ENCODE peak calls at places on chromosomes 13 and 19, in four cellular contexts. L, X, Z and K are unnamed samples. For H3K36me3, the result is how much of the 10 kb centered on the place peaks cover.

GRCh38 chr13:23472189-23472588 is 38.7 kb upstream of the SACS start:
- DNase-seq in L (no peak), X (no peak), Z (no peak), K (peak)

GRCh38 chr19:5130371-5131030 is 161.6 kb downstream of the KDM4B start:
- DNase-seq in L (no peak), X (no peak), Z (no peak), K (no peak)

GRCh38 chr19:5519076-5519475 is 48.7 kb downstream of the TINCR start:
- DNase-seq in L (no peak), X (no peak), Z (no peak), K (no peak)

GRCh38 chr13:66835040-66835628 is 395.0 kb downstream of the PCDH9 start:
- DNase-seq in L (peak), X (peak), Z (no peak), K (peak)

GRCh38 chr13:23928985-23929384 is 31.7 kb upstream of the C1QTNF9B start:
- DNase-seq in L (peak), X (peak), Z (peak), K (peak)

GRCh38 chr19:38883286-38883685 is 5.2 kb upstream of the RINL start:
- DNase-seq in L (no peak), X (no peak), Z (no peak), K (no peak)

GRCh38 chr19:2045501-2046045 is 5.5 kb downstream of the MKNK2 start:
- DNase-seq in L (no peak), X (no peak), Z (no peak), K (no peak)

GRCh38 chr19:54653181-54653809 is 9.5 kb upstream of the LILRB4 start:
- DNase-seq in L (peak), X (peak), Z (peak), K (peak)

GRCh38 chr13:64925284-64925683 is 2304.9 kb downstream of the PCDH9 start:
- DNase-seq in L (peak), X (peak), Z (peak), K (no peak)

GRCh38 chr19:19642506-19643157 is 825 bp downstream of the GMIP start:
- DNase-seq in L (no peak), X (no peak), Z (peak), K (no peak)

GRCh38 chr13:33490461-33491327 is 205.1 kb upstream of the STARD13 start:
- DNase-seq in L (no peak), X (no peak), Z (peak), K (no peak)

GRCh38 chr19:55370305-55370988 is at the start of gene IL11:
- DNase-seq in L (no peak), X (peak), Z (peak), K (peak)

GRCh38 chr13:85853161-85853894 is 54.1 kb upstream of the SLITRK6 start:
- DNase-seq in L (no peak), X (no peak), Z (no peak), K (no peak)

GRCh38 chr13:30529085-30529815 is 63.5 kb upstream of the HMGB1 start:
- DNase-seq in L (peak), X (peak), Z (peak), K (peak)

GRCh38 chr19:16891696-16892382 is 3.0 kb downstream of the F2RL3 start:
- DNase-seq in L (no peak), X (no peak), Z (no peak), K (no peak)

GRCh38 chr19:29612801-29613595 is 6.9 kb downstream of the POP4 start:
- DNase-seq in L (no peak), X (no peak), Z (no peak), K (no peak)

GRCh38 chr13:109331898-109332297 is 454.5 kb downstream of the IRS2 start:
- DNase-seq in L (peak), X (peak), Z (peak), K (peak)

GRCh38 chr13:97515643-97516042 is 81.7 kb downstream of the RAP2A start:
- DNase-seq in L (no peak), X (no peak), Z (no peak), K (no peak)

GRCh38 chr19:2171349-2172145 is 7.8 kb downstream of the DOT1L start:
- DNase-seq in L (peak), X (peak), Z (no peak), K (no peak)

GRCh38 chr19:31351212-31352193 is 2.3 kb upstream of the TSHZ3 start:
- DNase-seq in L (peak), X (peak), Z (peak), K (peak)

GRCh38 chr19:31002852-31003251 is 346.4 kb downstream of the TSHZ3 start:
- DNase-seq in L (peak), X (no peak), Z (no peak), K (no peak)

GRCh38 chr19:16628984-16629691 is 1.1 kb upstream of the MED26 start:
- DNase-seq in L (peak), X (peak), Z (peak), K (no peak)

GRCh38 chr19:48795855-48796142 is 15.0 kb downstream of the BCAT2 start:
- DNase-seq in L (no peak), X (no peak), Z (no peak), K (no peak)
- H3K4me2 ChIP-seq in L (no peak), X (no peak), Z (no peak), K (no peak)

DNA sequence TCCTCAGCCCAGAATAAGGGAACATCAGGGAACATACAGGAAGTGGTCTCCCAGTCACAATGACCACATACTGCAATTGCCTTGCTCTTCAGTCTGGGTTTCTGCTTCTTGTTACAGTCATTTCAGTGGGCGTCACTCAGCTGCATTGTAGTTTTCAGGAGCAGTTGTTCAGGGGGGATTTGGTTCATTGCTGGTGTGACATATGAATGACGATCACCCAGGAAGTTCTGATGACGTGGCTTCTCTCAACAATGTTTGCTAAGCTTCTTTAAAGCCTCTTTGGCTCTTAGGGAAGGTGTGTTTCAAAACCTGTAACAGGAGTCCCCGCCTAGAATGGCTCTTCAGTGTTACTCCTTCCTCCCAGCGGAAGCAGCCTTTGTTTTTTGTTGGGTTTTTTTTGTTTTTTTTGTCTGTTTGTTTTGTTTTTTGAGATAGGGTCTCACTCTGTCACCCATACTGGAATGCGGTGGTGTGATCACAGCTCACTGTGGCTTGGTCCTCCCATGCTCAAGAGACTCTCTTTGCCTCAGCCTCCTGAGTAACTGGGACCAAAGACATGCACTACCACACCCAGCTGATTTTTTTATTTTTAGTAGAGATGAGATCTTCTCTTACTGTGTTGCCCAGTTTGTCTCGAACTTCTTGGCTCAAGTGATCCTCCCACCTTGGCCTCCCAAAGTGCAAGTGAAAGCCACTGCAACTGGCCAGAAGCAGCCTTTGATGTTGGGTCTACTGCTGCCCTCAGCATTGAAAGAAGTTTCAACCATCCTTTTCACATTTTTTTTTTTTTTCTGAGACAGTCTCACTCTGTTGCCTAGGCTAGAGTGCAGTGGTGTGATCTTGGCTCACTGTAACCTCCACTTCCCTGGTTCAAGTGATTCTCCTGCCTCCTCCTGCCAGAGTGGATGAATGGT is 1.4 kb upstream of the SCEL start:
- DNase-seq in L (no peak), X (no peak), Z (no peak), K (peak)
- H3K36me3 ChIP-seq in L (under half), X (under half), Z (under half), K (under half)

GRCh38 chr19:7742575-7742974 is 4.8 kb downstream of the CD209 start:
- DNase-seq in L (no peak), X (no peak), Z (no peak), K (no peak)
- H3K4me2 ChIP-seq in L (no peak), X (no peak), Z (no peak), K (no peak)

GRCh38 chr13:74773263-74773662 is 639.1 kb upstream of the KLF12 start:
- DNase-seq in L (no peak), X (no peak), Z (peak), K (no peak)

GRCh38 chr13:74774252-74774651 is 640.0 kb upstream of the KLF12 start:
- DNase-seq in L (peak), X (peak), Z (peak), K (peak)

GRCh38 chr13:74778946-74779345 is 644.7 kb upstream of the KLF12 start:
- DNase-seq in L (peak), X (peak), Z (peak), K (peak)

GRCh38 chr13:74778087-74778486 is 643.9 kb upstream of the KLF12 start:
- DNase-seq in L (no peak), X (no peak), Z (no peak), K (no peak)
- H3K36me3 ChIP-seq in L (under half), X (under half), Z (under half), K (under half)

GRCh38 chr13:53200075-53200474 is 171.5 kb downstream of the OLFM4 start:
- DNase-seq in L (no peak), X (no peak), Z (no peak), K (no peak)

GRCh38 chr13:53197424-53197823 is 168.8 kb downstream of the OLFM4 start:
- DNase-seq in L (no peak), X (no peak), Z (no peak), K (no peak)

GRCh38 chr13:53198017-53198416 is 169.4 kb downstream of the OLFM4 start:
- DNase-seq in L (no peak), X (no peak), Z (no peak), K (no peak)

GRCh38 chr13:53200498-53201453 is 172.2 kb downstream of the OLFM4 start:
- DNase-seq in L (peak), X (peak), Z (peak), K (no peak)

DNA sequence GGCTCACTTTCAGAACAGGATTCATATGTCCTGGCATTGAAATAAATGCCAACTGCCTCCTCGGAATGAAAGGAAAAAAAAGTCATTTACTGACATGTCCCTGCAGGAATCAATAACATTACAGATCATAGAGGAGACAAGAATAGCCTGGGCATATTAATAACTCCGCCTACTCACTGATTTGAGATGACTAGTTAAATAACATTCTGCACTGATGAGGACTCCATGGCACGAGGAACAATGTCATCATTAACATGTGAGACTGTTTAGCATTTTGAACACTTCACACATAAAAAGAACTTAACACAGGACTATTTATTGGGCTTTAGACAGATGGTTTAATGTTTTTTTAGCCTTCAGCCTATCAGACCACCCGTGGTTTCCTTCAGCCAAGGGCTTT is 170.1 kb downstream of the OLFM4 start:
- DNase-seq in L (no peak), X (no peak), Z (no peak), K (no peak)
- H3K4me2 ChIP-seq in L (no peak), X (no peak), Z (no peak), K (no peak)

GRCh38 chr13:79382545-79383275 is 23.3 kb downstream of the RBM26 start:
- DNase-seq in L (no peak), X (no peak), Z (no peak), K (no peak)
- H3K36me3 ChIP-seq in L (under half), X (under half), Z (under half), K (under half)